ENCODE peak calls at places on chromosomes 7 and 10, in four cellular contexts. C is fibroblast of pulmonary artery, P is astrocyte, D is iPS DF 6.9. F is an unnamed sample.

GRCh38 chr10:43943825-43944360 is 295.2 kb upstream of the ZNF32 start:
- DNase-seq in D (no peak), C (no peak), P (no peak), F (no peak)

GRCh38 chr7:141012696-141013344 is 1.9 kb downstream of the MRPS33 start:
- DNase-seq in P (no peak), D (no peak), C (no peak), F (no peak)

GRCh38 chr7:24812313-24812945 is 55.2 kb upstream of the GSDME start:
- DNase-seq in D (no peak), P (no peak), C (peak), F (peak)

GRCh38 chr7:4906682-4907081 is 23.2 kb upstream of the RADIL start:
- DNase-seq in D (no peak), P (no peak), C (no peak), F (peak)

GRCh38 chr7:116836911-116837310 is 25.5 kb upstream of the CAPZA2 start:
- DNase-seq in P (peak), D (no peak), C (no peak), F (no peak)

GRCh38 chr10:86402283-86402931 is 35.8 kb upstream of the GRID1 start:
- DNase-seq in C (no peak), D (no peak), P (peak), F (no peak)

GRCh38 chr10:109765838-109766237 is 157.5 kb downstream of the XPNPEP1 start:
- DNase-seq in C (no peak), D (no peak), P (no peak), F (no peak)

GRCh38 chr7:73560035-73560835 is 2.7 kb upstream of the BCL7B start:
- DNase-seq in P (peak), D (no peak), C (peak), F (peak)

GRCh38 chr10:68167271-68167670 is 58.0 kb downstream of the MYPN start:
- DNase-seq in P (no peak), C (peak), D (no peak), F (no peak)

GRCh38 chr10:73906524-73907447 is 4.1 kb upstream of the PLAU start:
- DNase-seq in P (peak), C (peak), D (no peak), F (peak)

GRCh38 chr7:142549007-142549406 is 200.3 kb upstream of the PRSS1 start:
- DNase-seq in P (peak), C (peak), D (no peak), F (peak)

GRCh38 chr10:112795067-112795466 is 155.0 kb upstream of the TCF7L2 start:
- DNase-seq in C (no peak), D (no peak), P (no peak), F (no peak)

GRCh38 chr10:90112681-90113080 is 411.3 kb downstream of the KIF20B start:
- DNase-seq in C (peak), D (no peak), P (peak), F (no peak)

GRCh38 chr7:155377837-155378579 is 79.9 kb upstream of the EN2 start:
- DNase-seq in C (peak), P (peak), D (no peak), F (no peak)

GRCh38 chr7:80324032-80324431 is 187.8 kb downstream of the GNAT3 start:
- DNase-seq in D (no peak), P (peak), C (peak), F (peak)

GRCh38 chr7:128310499-128310898 is 33.2 kb downstream of the RBM28 start:
- DNase-seq in C (no peak), D (no peak), P (no peak), F (no peak)

GRCh38 chr7:29780346-29780745 is 26.0 kb upstream of the WIPF3 start:
- DNase-seq in C (no peak), P (no peak), D (no peak), F (no peak)

GRCh38 chr7:41028591-41028990 is 674.3 kb downstream of the INHBA start:
- DNase-seq in P (peak), C (no peak), D (no peak), F (no peak)